ENCODE peak calls at places on chromosomes 5 and 9, in six cellular contexts. One of them, this sample, is unnamed.

GRCh38 chr5:93299596-93300308 is 281.3 kb downstream of the NR2F1-AS1 start:
- DNase-seq in fibroblast of lung: peak
- DNase-seq in stomach: no peak
- DNase-seq in MM.1S: no peak
- DNase-seq in pancreas: no peak
- DNase-seq in heart right ventricle: no peak
- DNase-seq in this sample: peak

GRCh38 chr9:16309350-16310271 is 560.9 kb downstream of the BNC2 start:
- DNase-seq in fibroblast of lung: no peak
- DNase-seq in stomach: no peak
- DNase-seq in MM.1S: no peak
- DNase-seq in pancreas: peak
- DNase-seq in heart right ventricle: peak
- DNase-seq in this sample: no peak

GRCh38 chr9:92875373-92875772 is 2.5 kb downstream of the ZNF484 start:
- DNase-seq in fibroblast of lung: no peak
- DNase-seq in stomach: no peak
- DNase-seq in MM.1S: no peak
- DNase-seq in pancreas: no peak
- DNase-seq in heart right ventricle: no peak
- DNase-seq in this sample: no peak

GRCh38 chr9:129178983-129179382 is 922 bp upstream of the IER5L start:
- DNase-seq in fibroblast of lung: no peak
- DNase-seq in stomach: no peak
- DNase-seq in MM.1S: no peak
- DNase-seq in pancreas: no peak
- DNase-seq in heart right ventricle: no peak
- DNase-seq in this sample: no peak

GRCh38 chr9:7489018-7489417 is 310.6 kb downstream of the DMAC1 start:
- DNase-seq in fibroblast of lung: peak
- DNase-seq in stomach: no peak
- DNase-seq in MM.1S: no peak
- DNase-seq in pancreas: no peak
- DNase-seq in heart right ventricle: peak
- DNase-seq in this sample: no peak

GRCh38 chr9:125758986-125759811 is 12.0 kb downstream of the PBX3 start:
- DNase-seq in fibroblast of lung: peak
- DNase-seq in stomach: no peak
- DNase-seq in MM.1S: no peak
- DNase-seq in pancreas: no peak
- DNase-seq in heart right ventricle: no peak
- DNase-seq in this sample: no peak

GRCh38 chr5:98781520-98781919 is 8.1 kb downstream of the RGMB start:
- DNase-seq in fibroblast of lung: no peak
- DNase-seq in stomach: no peak
- DNase-seq in MM.1S: no peak
- DNase-seq in pancreas: no peak
- DNase-seq in heart right ventricle: no peak
- DNase-seq in this sample: no peak

GRCh38 chr9:92439921-92440750 is 15.9 kb upstream of the OMD start:
- DNase-seq in fibroblast of lung: peak
- DNase-seq in stomach: no peak
- DNase-seq in MM.1S: no peak
- DNase-seq in pancreas: no peak
- DNase-seq in heart right ventricle: no peak
- DNase-seq in this sample: no peak

GRCh38 chr5:15821506-15821905 is 321.5 kb downstream of the FBXL7 start:
- DNase-seq in fibroblast of lung: peak
- DNase-seq in stomach: no peak
- DNase-seq in MM.1S: no peak
- DNase-seq in pancreas: no peak
- DNase-seq in heart right ventricle: no peak
- DNase-seq in this sample: no peak

GRCh38 chr9:107292811-107293554 is 9.9 kb downstream of the RAD23B start:
- DNase-seq in fibroblast of lung: no peak
- DNase-seq in stomach: no peak
- DNase-seq in MM.1S: no peak
- DNase-seq in pancreas: no peak
- DNase-seq in heart right ventricle: no peak
- DNase-seq in this sample: no peak

GRCh38 chr9:113577525-113578261 is 114.2 kb downstream of the RGS3 start:
- DNase-seq in fibroblast of lung: peak
- DNase-seq in stomach: no peak
- DNase-seq in MM.1S: no peak
- DNase-seq in pancreas: no peak
- DNase-seq in heart right ventricle: no peak
- DNase-seq in this sample: no peak

GRCh38 chr5:53603009-53603687 is 42.7 kb downstream of the NDUFS4 start:
- DNase-seq in fibroblast of lung: peak
- DNase-seq in stomach: no peak
- DNase-seq in MM.1S: no peak
- DNase-seq in pancreas: no peak
- DNase-seq in heart right ventricle: peak
- DNase-seq in this sample: peak

GRCh38 chr5:139644646-139645494 is 3.3 kb upstream of the CXXC5 start:
- DNase-seq in fibroblast of lung: no peak
- DNase-seq in stomach: peak
- DNase-seq in MM.1S: no peak
- DNase-seq in pancreas: no peak
- DNase-seq in heart right ventricle: peak
- DNase-seq in this sample: no peak

GRCh38 chr9:5402217-5402616 is 35.5 kb downstream of the PLGRKT start:
- DNase-seq in fibroblast of lung: no peak
- DNase-seq in stomach: no peak
- DNase-seq in MM.1S: no peak
- DNase-seq in pancreas: no peak
- DNase-seq in heart right ventricle: no peak
- DNase-seq in this sample: no peak

GRCh38 chr5:154191467-154192261 is 1.1 kb downstream of the GALNT10 start:
- DNase-seq in fibroblast of lung: peak
- DNase-seq in stomach: no peak
- DNase-seq in MM.1S: no peak
- DNase-seq in pancreas: no peak
- DNase-seq in heart right ventricle: no peak
- DNase-seq in this sample: no peak

GRCh38 chr5:107805819-107806218 is 135.1 kb upstream of the EFNA5 start:
- DNase-seq in fibroblast of lung: no peak
- DNase-seq in stomach: no peak
- DNase-seq in MM.1S: no peak
- DNase-seq in pancreas: no peak
- DNase-seq in heart right ventricle: no peak
- DNase-seq in this sample: no peak

GRCh38 chr5:141960018-141960417 is 2.0 kb upstream of the PCDH12 start:
- DNase-seq in fibroblast of lung: no peak
- DNase-seq in stomach: no peak
- DNase-seq in MM.1S: peak
- DNase-seq in pancreas: no peak
- DNase-seq in heart right ventricle: no peak
- DNase-seq in this sample: no peak

GRCh38 chr5:111731638-111732037 is 25.4 kb downstream of the NREP start:
- DNase-seq in fibroblast of lung: no peak
- DNase-seq in stomach: no peak
- DNase-seq in MM.1S: no peak
- DNase-seq in pancreas: no peak
- DNase-seq in heart right ventricle: no peak
- DNase-seq in this sample: no peak

GRCh38 chr5:124655943-124656459 is 90.4 kb downstream of the ZNF608 start:
- DNase-seq in fibroblast of lung: peak
- DNase-seq in stomach: peak
- DNase-seq in MM.1S: no peak
- DNase-seq in pancreas: peak
- DNase-seq in heart right ventricle: no peak
- DNase-seq in this sample: peak

GRCh38 chr5:126624534-126624933 is 23.8 kb downstream of the PHAX start:
- DNase-seq in fibroblast of lung: peak
- DNase-seq in stomach: no peak
- DNase-seq in MM.1S: no peak
- DNase-seq in pancreas: no peak
- DNase-seq in heart right ventricle: no peak
- DNase-seq in this sample: no peak

GRCh38 chr5:132506094-132506692 is 15.6 kb upstream of the IRF1 start:
- DNase-seq in fibroblast of lung: peak
- DNase-seq in stomach: no peak
- DNase-seq in MM.1S: peak
- DNase-seq in pancreas: no peak
- DNase-seq in heart right ventricle: no peak
- DNase-seq in this sample: peak

GRCh38 chr5:148998174-148998797 is 64.6 kb downstream of the SH3TC2 start:
- DNase-seq in fibroblast of lung: peak
- DNase-seq in stomach: no peak
- DNase-seq in MM.1S: peak
- DNase-seq in pancreas: peak
- DNase-seq in heart right ventricle: peak
- DNase-seq in this sample: no peak

GRCh38 chr9:6383551-6384225 is 29.3 kb upstream of the UHRF2 start:
- DNase-seq in fibroblast of lung: peak
- DNase-seq in stomach: no peak
- DNase-seq in MM.1S: no peak
- DNase-seq in pancreas: no peak
- DNase-seq in heart right ventricle: no peak
- DNase-seq in this sample: no peak

GRCh38 chr5:171207256-171207866 is 101.7 kb upstream of the TLX3 start:
- DNase-seq in fibroblast of lung: peak
- DNase-seq in stomach: no peak
- DNase-seq in MM.1S: peak
- DNase-seq in pancreas: no peak
- DNase-seq in heart right ventricle: no peak
- DNase-seq in this sample: no peak

GRCh38 chr9:7186175-7186574 is 428.4 kb downstream of the KDM4C start:
- DNase-seq in fibroblast of lung: no peak
- DNase-seq in stomach: no peak
- DNase-seq in MM.1S: peak
- DNase-seq in pancreas: no peak
- DNase-seq in heart right ventricle: no peak
- DNase-seq in this sample: no peak

GRCh38 chr9:137611623-137612609 is 6.4 kb downstream of the ARRDC1 start:
- DNase-seq in fibroblast of lung: peak
- DNase-seq in stomach: peak
- DNase-seq in MM.1S: no peak
- DNase-seq in pancreas: peak
- DNase-seq in heart right ventricle: no peak
- DNase-seq in this sample: peak

GRCh38 chr9:4113711-4114110 is 186.2 kb downstream of the GLIS3 start:
- DNase-seq in fibroblast of lung: no peak
- DNase-seq in stomach: no peak
- DNase-seq in MM.1S: no peak
- DNase-seq in pancreas: no peak
- DNase-seq in heart right ventricle: no peak
- DNase-seq in this sample: no peak

GRCh38 chr5:174218162-174218561 is 172.7 kb downstream of the NSG2 start:
- DNase-seq in fibroblast of lung: no peak
- DNase-seq in stomach: no peak
- DNase-seq in MM.1S: no peak
- DNase-seq in pancreas: no peak
- DNase-seq in heart right ventricle: no peak
- DNase-seq in this sample: no peak

GRCh38 chr5:178120661-178121357 is 7.5 kb downstream of the N4BP3 start:
- DNase-seq in fibroblast of lung: peak
- DNase-seq in stomach: peak
- DNase-seq in MM.1S: peak
- DNase-seq in pancreas: peak
- DNase-seq in heart right ventricle: peak
- DNase-seq in this sample: peak

DNA sequence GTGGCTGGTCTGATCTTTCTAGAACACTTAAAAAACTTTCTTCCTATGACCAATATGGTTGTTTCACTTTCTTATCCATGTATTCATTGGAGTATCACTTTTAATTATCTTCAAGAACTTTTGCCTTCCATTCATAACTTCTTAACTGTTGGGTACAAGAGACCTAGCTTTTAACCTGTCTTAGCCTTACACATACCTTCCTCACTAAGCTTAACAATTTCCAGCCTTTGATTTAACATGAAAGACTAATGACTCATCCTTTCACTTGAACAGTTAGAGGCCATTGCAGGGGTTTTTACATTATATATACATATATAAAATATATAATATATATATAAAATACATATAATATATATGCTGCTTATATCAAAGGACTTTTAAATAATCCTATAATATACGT is 57.9 kb downstream of the ABHD17B start:
- DNase-seq in fibroblast of lung: no peak
- DNase-seq in stomach: no peak
- DNase-seq in MM.1S: no peak
- DNase-seq in pancreas: no peak
- DNase-seq in heart right ventricle: no peak
- DNase-seq in this sample: no peak
- TF ChIP-seq CTCF in fibroblast of lung: no peak
- TF ChIP-seq CTCF in stomach: no peak
- TF ChIP-seq CTCF in MM.1S: no peak
- TF ChIP-seq CTCF in pancreas: no peak
- TF ChIP-seq CTCF in heart right ventricle: no peak
- TF ChIP-seq CTCF in this sample: no peak

DNA sequence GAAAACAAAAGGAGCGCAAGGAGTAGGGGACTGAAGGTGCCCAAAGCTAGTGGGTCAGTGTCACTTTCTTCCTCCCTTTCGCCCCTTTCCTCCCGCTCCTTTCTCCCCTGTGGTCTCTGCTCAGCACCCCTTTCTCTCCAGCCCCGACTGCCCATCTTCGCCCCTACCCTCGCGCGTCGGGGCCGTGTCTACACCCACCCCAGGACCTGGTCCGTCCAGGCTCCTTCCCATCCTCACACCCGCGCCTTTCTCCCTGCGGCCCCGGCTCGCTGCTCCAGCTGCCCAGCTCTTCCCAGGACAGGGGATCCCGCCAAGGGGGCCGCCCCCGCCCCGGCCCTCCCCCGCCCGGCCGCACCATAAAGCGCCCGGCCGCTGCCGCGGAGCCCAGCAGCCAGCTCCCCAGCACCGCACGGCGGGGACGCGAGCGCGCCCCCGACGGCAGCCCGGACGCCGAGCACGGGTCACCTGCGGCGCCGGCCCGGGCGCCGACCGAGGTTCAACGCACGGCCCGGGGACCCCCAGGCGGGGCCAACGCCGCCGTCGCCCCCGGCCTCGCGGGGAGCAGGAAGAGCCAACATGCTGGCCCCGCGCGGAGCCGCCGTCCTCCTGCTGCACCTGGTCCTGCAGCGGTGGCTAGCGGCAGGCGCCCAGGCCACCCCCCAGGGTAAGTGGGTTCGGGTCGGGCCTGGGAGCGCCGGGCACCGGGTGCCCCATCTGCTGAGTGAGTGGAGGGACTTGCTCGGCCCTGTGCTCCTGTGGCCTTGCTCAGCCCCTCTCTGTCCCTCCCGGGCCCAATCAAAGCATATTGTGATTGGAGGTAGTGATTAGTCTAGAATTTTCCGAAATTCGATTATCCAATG is at the start of gene THBS4:
- DNase-seq in fibroblast of lung: no peak
- DNase-seq in stomach: no peak
- DNase-seq in MM.1S: no peak
- DNase-seq in pancreas: no peak
- DNase-seq in heart right ventricle: peak
- DNase-seq in this sample: no peak
- H3K4me3 ChIP-seq in fibroblast of lung: no peak
- H3K4me3 ChIP-seq in stomach: peak
- H3K4me3 ChIP-seq in MM.1S: no peak
- H3K4me3 ChIP-seq in pancreas: no peak
- H3K4me3 ChIP-seq in heart right ventricle: peak
- H3K4me3 ChIP-seq in this sample: no peak

GRCh38 chr9:14119694-14120514 is 194.0 kb downstream of the NFIB start:
- DNase-seq in fibroblast of lung: peak
- DNase-seq in stomach: no peak
- DNase-seq in MM.1S: no peak
- DNase-seq in pancreas: no peak
- DNase-seq in heart right ventricle: no peak
- DNase-seq in this sample: no peak
- TF ChIP-seq CTCF in fibroblast of lung: no peak
- TF ChIP-seq CTCF in stomach: no peak
- TF ChIP-seq CTCF in MM.1S: no peak
- TF ChIP-seq CTCF in pancreas: no peak
- TF ChIP-seq CTCF in heart right ventricle: no peak
- TF ChIP-seq CTCF in this sample: no peak

GRCh38 chr9:88108779-88109178 is 29.5 kb downstream of the SPATA31C2 start:
- DNase-seq in fibroblast of lung: no peak
- DNase-seq in stomach: no peak
- DNase-seq in MM.1S: no peak
- DNase-seq in pancreas: no peak
- DNase-seq in heart right ventricle: no peak
- DNase-seq in this sample: no peak
- H3K4me3 ChIP-seq in fibroblast of lung: no peak
- H3K4me3 ChIP-seq in stomach: no peak
- H3K4me3 ChIP-seq in MM.1S: no peak
- H3K4me3 ChIP-seq in pancreas: no peak
- H3K4me3 ChIP-seq in heart right ventricle: no peak
- H3K4me3 ChIP-seq in this sample: no peak

This sample was measured in thyroid gland.